ENCODE peak calls at places on chromosomes 6 and 20, in six cellular contexts. F is GM23338, U is HCT116, L is PC-3, Y is hepatocyte, N is neural progenitor cell. C is an unnamed sample. For H3K4me1, the result is how much of the 10 kb centered on the place peaks cover.

GRCh38 chr20:25497586-25498279 is 87.6 kb downstream of the NINL start:
- DNase-seq in L (no peak), F (no peak), Y (no peak), U (no peak), N (no peak), C (no peak)

GRCh38 chr20:49584418-49585382 is 16.8 kb upstream of the PTGIS start:
- DNase-seq in U (no peak), F (no peak), L (peak), N (no peak), Y (peak), C (no peak)

GRCh38 chr20:23265226-23265625 is 85.4 kb upstream of the NXT1 start:
- DNase-seq in U (no peak), L (no peak), Y (no peak), N (no peak), F (no peak), C (no peak)

GRCh38 chr6:159094444-159095252 is 49.9 kb upstream of the TAGAP start:
- DNase-seq in L (no peak), F (no peak), Y (no peak), N (no peak), U (no peak), C (peak)

GRCh38 chr20:51958636-51959542 is 156.6 kb upstream of the SALL4 start:
- DNase-seq in U (no peak), F (no peak), L (no peak), N (peak), Y (no peak), C (no peak)

GRCh38 chr6:41197234-41197633 is 3.7 kb downstream of the TREML2 start:
- DNase-seq in Y (no peak), N (no peak), F (no peak), U (no peak), L (no peak), C (no peak)

GRCh38 chr6:33959661-33960344 is 156.0 kb upstream of the MLN start:
- DNase-seq in Y (no peak), N (no peak), F (no peak), L (peak), U (no peak), C (no peak)

GRCh38 chr20:37990571-37991151 is 42.6 kb downstream of the TTI1 start:
- DNase-seq in U (no peak), F (no peak), Y (peak), L (peak), N (no peak), C (peak)

GRCh38 chr20:33280000-33280680 is 2.9 kb upstream of the BPIFB1 start:
- DNase-seq in N (no peak), F (no peak), Y (no peak), U (no peak), L (no peak), C (no peak)

GRCh38 chr20:25052255-25053206 is 5.4 kb downstream of the ACSS1 start:
- DNase-seq in N (no peak), Y (no peak), U (no peak), F (no peak), L (no peak), C (no peak)

GRCh38 chr6:36839819-36840379 is 655 bp upstream of the CPNE5 start:
- DNase-seq in L (peak), F (peak), U (peak), N (peak), Y (peak), C (peak)

GRCh38 chr6:137216875-137217553 is 2.2 kb downstream of the IFNGR1 start:
- DNase-seq in L (peak), U (no peak), N (no peak), F (no peak), Y (no peak), C (no peak)

GRCh38 chr6:139939189-139939979 is 564.9 kb upstream of the CITED2 start:
- DNase-seq in U (no peak), L (no peak), Y (no peak), F (peak), N (peak), C (no peak)

GRCh38 chr6:138736640-138737039 is 36.9 kb upstream of the CCDC28A start:
- DNase-seq in N (no peak), U (no peak), L (no peak), F (no peak), Y (no peak), C (no peak)

GRCh38 chr6:79630400-79630882 is 688 bp upstream of the SH3BGRL2 start:
- DNase-seq in N (no peak), L (no peak), Y (no peak), F (no peak), U (no peak), C (no peak)

GRCh38 chr20:24781061-24781980 is 167.7 kb upstream of the CST7 start:
- DNase-seq in F (peak), N (peak), U (no peak), L (peak), Y (peak), C (peak)

GRCh38 chr20:54172856-54173652 is 732 bp downstream of the CYP24A1 start:
- DNase-seq in L (no peak), F (peak), N (peak), Y (no peak), U (no peak), C (no peak)
- TF ChIP-seq EZH2phosphoT487 in L (no peak), F (no peak), N (peak), Y (peak), U (no peak), C (no peak)

GRCh38 chr6:157832250-157832967 is 9.4 kb downstream of the SNX9 start:
- DNase-seq in U (no peak), F (no peak), Y (no peak), L (peak), N (no peak), C (no peak)

GRCh38 chr6:157834549-157834948 is 11.5 kb downstream of the SNX9 start:
- DNase-seq in Y (no peak), F (no peak), L (no peak), N (no peak), U (no peak), C (no peak)

GRCh38 chr6:157831018-157831369 is 7.9 kb downstream of the SNX9 start:
- DNase-seq in N (no peak), U (no peak), L (no peak), Y (no peak), F (no peak), C (no peak)

GRCh38 chr6:157830354-157831017 is 7.4 kb downstream of the SNX9 start:
- DNase-seq in L (no peak), N (peak), U (no peak), F (no peak), Y (no peak), C (no peak)

DNA sequence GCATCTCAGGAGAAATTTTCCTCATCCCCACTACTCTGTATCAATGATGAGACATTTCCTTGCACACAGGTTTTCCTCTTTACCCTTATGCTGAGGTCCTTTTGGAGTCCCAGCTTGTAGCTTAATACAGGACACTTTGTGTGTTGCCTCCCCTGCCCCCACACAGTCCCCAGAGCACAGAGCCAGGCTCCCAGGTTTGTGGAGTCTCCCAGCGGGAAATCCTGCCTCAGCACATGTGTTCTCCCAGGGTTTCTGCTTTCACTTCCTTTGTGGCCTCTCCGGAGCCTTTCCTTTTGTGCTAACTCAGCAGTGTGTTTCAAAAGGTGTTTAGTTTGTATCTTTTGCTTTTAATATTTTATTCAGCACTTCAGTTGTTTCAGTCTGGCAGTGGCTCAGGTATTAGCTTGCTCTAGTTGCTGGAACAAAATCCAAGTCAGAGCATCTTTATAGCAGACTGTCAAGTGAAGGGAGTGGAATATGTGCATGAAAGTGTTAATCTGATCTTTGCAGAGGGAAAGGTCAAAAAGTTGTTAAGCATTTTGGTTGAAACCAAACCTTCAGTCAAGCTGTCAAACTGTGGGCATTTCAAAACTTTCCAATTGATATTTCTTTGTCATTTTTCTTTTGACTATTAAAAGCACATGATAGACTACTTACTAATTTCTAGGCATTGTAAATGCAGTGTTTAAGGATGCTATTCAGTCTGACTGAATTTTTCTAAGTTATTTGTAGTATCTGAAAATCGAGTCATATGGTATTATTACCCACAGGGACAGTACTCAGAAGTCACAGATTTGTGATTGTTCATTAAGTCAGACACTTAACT is 8.6 kb downstream of the SNX9 start:
- DNase-seq in U (no peak), F (peak), Y (no peak), L (no peak), N (peak), C (no peak)
- H3K4me1 ChIP-seq in U (half or more), F (under half), Y (under half), L (under half), N (half or more), C (under half)

DNA sequence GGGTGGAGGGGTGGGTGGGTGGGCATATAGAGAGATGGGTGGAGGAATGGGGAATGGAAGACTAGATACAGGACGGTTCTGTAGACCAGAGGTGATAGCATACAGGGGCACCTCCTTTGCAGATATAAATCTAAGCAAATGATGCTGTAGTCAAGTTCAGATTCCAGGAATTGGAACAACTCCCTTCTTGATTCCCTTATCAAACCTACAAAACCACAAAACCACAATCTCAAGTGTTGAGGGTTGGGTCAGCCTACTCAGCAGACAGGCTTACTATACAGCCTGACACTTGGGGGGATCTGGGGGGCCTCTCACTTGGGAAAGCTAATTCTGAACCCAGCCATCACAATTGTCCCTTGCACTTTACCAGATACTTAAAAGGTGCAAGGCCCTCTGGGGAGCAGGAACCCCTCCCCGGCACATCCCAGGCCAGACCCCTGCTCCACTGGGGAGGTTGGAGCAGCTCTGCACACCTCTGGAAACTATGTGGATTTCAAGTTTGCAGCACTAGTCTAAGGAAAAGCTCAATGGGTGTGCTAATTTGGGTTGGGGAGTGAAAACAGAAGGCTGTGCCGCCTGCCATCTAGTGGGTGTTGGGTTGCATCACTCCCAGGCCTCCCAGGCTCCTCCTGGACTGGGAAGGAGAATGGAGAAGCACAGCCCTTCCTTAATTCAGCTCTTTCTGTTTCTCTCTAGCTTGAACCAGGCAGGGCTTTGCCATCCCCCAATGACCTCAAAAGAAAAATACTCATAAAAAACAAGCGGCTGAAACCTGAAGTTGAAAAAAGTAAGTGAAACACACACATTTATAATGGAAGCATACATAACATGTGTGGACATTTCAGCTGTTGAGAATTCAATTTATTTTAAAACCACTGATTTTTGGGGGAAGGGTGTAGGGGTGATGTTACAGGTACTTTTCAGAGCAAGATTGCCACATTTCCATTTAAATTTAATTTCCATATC is 121.2 kb upstream of the LAMP5 start:
- DNase-seq in L (peak), F (peak), U (peak), N (peak), Y (peak), C (peak)
- TF ChIP-seq EZH2phosphoT487 in L (no peak), F (no peak), U (no peak), N (no peak), Y (no peak), C (no peak)

GRCh38 chr6:52538921-52539354 is 37.9 kb downstream of the TRAM2 start:
- DNase-seq in N (no peak), F (no peak), L (no peak), U (no peak), Y (no peak), C (no peak)
- H3K4me1 ChIP-seq in N (under half), F (under half), L (under half), U (under half), Y (under half), C (half or more)